ENCODE peak calls at places on chromosomes 13 and 19, in nine cellular contexts. One of them, this sample, is unnamed.

GRCh38 chr13:51193387-51193786 is 28.8 kb upstream of the FAM124A start:
- DNase-seq in Panc1: no peak
- DNase-seq in H1: no peak
- DNase-seq in HL-60: no peak
- DNase-seq in sigmoid colon: no peak
- DNase-seq in vagina: no peak
- DNase-seq in HCT116: no peak
- DNase-seq in GM23338: no peak
- DNase-seq in breast epithelium: no peak
- DNase-seq in this sample: no peak

GRCh38 chr19:48495391-48495790 is 16.2 kb downstream of the LMTK3 start:
- DNase-seq in H1: no peak
- DNase-seq in GM23338: no peak
- DNase-seq in breast epithelium: no peak
- DNase-seq in sigmoid colon: no peak
- DNase-seq in HCT116: no peak
- DNase-seq in HL-60: peak
- DNase-seq in vagina: no peak
- DNase-seq in Panc1: no peak
- DNase-seq in this sample: no peak

GRCh38 chr13:36998624-36999041 is 507 bp downstream of the ALG5 start:
- DNase-seq in GM23338: peak
- DNase-seq in Panc1: no peak
- DNase-seq in vagina: no peak
- DNase-seq in sigmoid colon: no peak
- DNase-seq in HCT116: no peak
- DNase-seq in H1: peak
- DNase-seq in breast epithelium: no peak
- DNase-seq in HL-60: peak
- DNase-seq in this sample: peak

GRCh38 chr13:44974056-44974798 is 15.0 kb downstream of the NUFIP1 start:
- DNase-seq in HL-60: peak
- DNase-seq in vagina: no peak
- DNase-seq in breast epithelium: no peak
- DNase-seq in GM23338: no peak
- DNase-seq in H1: no peak
- DNase-seq in Panc1: no peak
- DNase-seq in HCT116: no peak
- DNase-seq in sigmoid colon: no peak
- DNase-seq in this sample: no peak

GRCh38 chr13:51728972-51729371 is 75.0 kb downstream of the DHRS12 start:
- DNase-seq in GM23338: peak
- DNase-seq in H1: no peak
- DNase-seq in sigmoid colon: no peak
- DNase-seq in breast epithelium: no peak
- DNase-seq in HCT116: no peak
- DNase-seq in vagina: no peak
- DNase-seq in Panc1: no peak
- DNase-seq in HL-60: peak
- DNase-seq in this sample: no peak

GRCh38 chr13:24308488-24309020 is 826 bp upstream of the C1QTNF9 start:
- DNase-seq in vagina: no peak
- DNase-seq in HCT116: no peak
- DNase-seq in H1: no peak
- DNase-seq in sigmoid colon: no peak
- DNase-seq in GM23338: no peak
- DNase-seq in Panc1: no peak
- DNase-seq in HL-60: no peak
- DNase-seq in breast epithelium: no peak
- DNase-seq in this sample: no peak

GRCh38 chr19:7078007-7078406 is 8.5 kb downstream of the ZNF557 start:
- DNase-seq in GM23338: peak
- DNase-seq in breast epithelium: no peak
- DNase-seq in HCT116: no peak
- DNase-seq in Panc1: no peak
- DNase-seq in vagina: no peak
- DNase-seq in HL-60: no peak
- DNase-seq in sigmoid colon: no peak
- DNase-seq in H1: no peak
- DNase-seq in this sample: no peak

GRCh38 chr19:14804755-14805154 is 26.4 kb upstream of the ADGRE2 start:
- DNase-seq in vagina: no peak
- DNase-seq in sigmoid colon: no peak
- DNase-seq in breast epithelium: no peak
- DNase-seq in Panc1: no peak
- DNase-seq in HL-60: no peak
- DNase-seq in H1: no peak
- DNase-seq in GM23338: no peak
- DNase-seq in HCT116: no peak
- DNase-seq in this sample: no peak

GRCh38 chr13:60591348-60591747 is 194.3 kb downstream of the TDRD3 start:
- DNase-seq in GM23338: no peak
- DNase-seq in vagina: no peak
- DNase-seq in HCT116: no peak
- DNase-seq in Panc1: no peak
- DNase-seq in sigmoid colon: no peak
- DNase-seq in H1: no peak
- DNase-seq in breast epithelium: no peak
- DNase-seq in HL-60: peak
- DNase-seq in this sample: no peak

GRCh38 chr19:40704491-40705361 is 12.0 kb downstream of the COQ8B start:
- DNase-seq in vagina: no peak
- DNase-seq in Panc1: no peak
- DNase-seq in GM23338: no peak
- DNase-seq in sigmoid colon: no peak
- DNase-seq in HL-60: no peak
- DNase-seq in H1: no peak
- DNase-seq in breast epithelium: no peak
- DNase-seq in HCT116: no peak
- DNase-seq in this sample: no peak

GRCh38 chr13:34108396-34108795 is 290.4 kb downstream of the RFC3 start:
- DNase-seq in vagina: no peak
- DNase-seq in Panc1: no peak
- DNase-seq in HL-60: no peak
- DNase-seq in sigmoid colon: no peak
- DNase-seq in GM23338: no peak
- DNase-seq in H1: no peak
- DNase-seq in breast epithelium: no peak
- DNase-seq in HCT116: no peak
- DNase-seq in this sample: no peak

GRCh38 chr19:15511671-15512424 is 3.5 kb downstream of the CYP4F22 start:
- DNase-seq in GM23338: no peak
- DNase-seq in H1: no peak
- DNase-seq in breast epithelium: no peak
- DNase-seq in vagina: no peak
- DNase-seq in HL-60: no peak
- DNase-seq in HCT116: no peak
- DNase-seq in sigmoid colon: no peak
- DNase-seq in Panc1: no peak
- DNase-seq in this sample: no peak

GRCh38 chr13:20206836-20207235 is 14.1 kb upstream of the GJB2 start:
- DNase-seq in Panc1: no peak
- DNase-seq in HCT116: no peak
- DNase-seq in HL-60: no peak
- DNase-seq in GM23338: no peak
- DNase-seq in breast epithelium: no peak
- DNase-seq in H1: no peak
- DNase-seq in vagina: no peak
- DNase-seq in sigmoid colon: no peak
- DNase-seq in this sample: no peak

GRCh38 chr13:71912524-71912923 is 45.5 kb upstream of the DACH1 start:
- DNase-seq in H1: no peak
- DNase-seq in HL-60: no peak
- DNase-seq in Panc1: no peak
- DNase-seq in HCT116: no peak
- DNase-seq in GM23338: no peak
- DNase-seq in breast epithelium: no peak
- DNase-seq in vagina: no peak
- DNase-seq in sigmoid colon: no peak
- DNase-seq in this sample: no peak

GRCh38 chr13:21986602-21987001 is 315.7 kb downstream of the FGF9 start:
- DNase-seq in breast epithelium: no peak
- DNase-seq in vagina: no peak
- DNase-seq in GM23338: no peak
- DNase-seq in HCT116: no peak
- DNase-seq in sigmoid colon: peak
- DNase-seq in HL-60: no peak
- DNase-seq in Panc1: no peak
- DNase-seq in H1: no peak
- DNase-seq in this sample: peak

GRCh38 chr19:48489608-48490216 is 20.5 kb downstream of the CYTH2 start:
- DNase-seq in sigmoid colon: peak
- DNase-seq in H1: peak
- DNase-seq in breast epithelium: peak
- DNase-seq in vagina: no peak
- DNase-seq in GM23338: peak
- DNase-seq in Panc1: no peak
- DNase-seq in HL-60: peak
- DNase-seq in HCT116: peak
- DNase-seq in this sample: no peak

GRCh38 chr13:28100149-28101121 is at the start of gene FLT3:
- DNase-seq in Panc1: no peak
- DNase-seq in H1: peak
- DNase-seq in vagina: no peak
- DNase-seq in HCT116: peak
- DNase-seq in HL-60: peak
- DNase-seq in breast epithelium: no peak
- DNase-seq in GM23338: peak
- DNase-seq in sigmoid colon: no peak
- DNase-seq in this sample: no peak

GRCh38 chr13:111216166-111216960 is 101.3 kb downstream of the ARHGEF7 start:
- DNase-seq in H1: peak
- DNase-seq in sigmoid colon: no peak
- DNase-seq in HL-60: peak
- DNase-seq in HCT116: no peak
- DNase-seq in vagina: no peak
- DNase-seq in Panc1: no peak
- DNase-seq in GM23338: peak
- DNase-seq in breast epithelium: no peak
- DNase-seq in this sample: no peak
- TF ChIP-seq CTCF in H1: peak
- TF ChIP-seq CTCF in sigmoid colon: no peak
- TF ChIP-seq CTCF in HL-60: no peak
- TF ChIP-seq CTCF in HCT116: peak
- TF ChIP-seq CTCF in vagina: no peak
- TF ChIP-seq CTCF in Panc1: peak
- TF ChIP-seq CTCF in GM23338: peak
- TF ChIP-seq CTCF in breast epithelium: peak
- TF ChIP-seq CTCF in this sample: no peak

DNA sequence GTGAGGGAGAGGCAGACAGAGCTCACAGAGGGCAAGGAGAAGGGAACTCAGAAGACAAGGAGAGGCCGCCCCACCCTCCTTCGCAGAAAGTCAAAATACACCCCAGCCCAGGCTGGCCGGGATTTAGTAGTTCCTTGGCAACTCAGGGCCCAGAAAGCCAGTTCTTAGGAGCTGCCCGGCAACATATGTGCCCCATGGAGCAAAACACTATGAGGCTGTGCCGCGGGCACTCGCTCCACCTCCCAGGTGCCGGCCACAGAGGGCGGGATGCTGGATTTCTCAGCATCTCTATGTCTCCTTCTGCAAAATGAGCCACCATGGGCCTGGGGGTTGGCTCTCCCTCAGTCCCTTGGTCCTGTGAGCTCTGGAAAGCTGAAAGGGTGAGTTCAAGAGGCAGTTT is 93.8 kb upstream of the CACNA1A start:
- DNase-seq in vagina: no peak
- DNase-seq in breast epithelium: no peak
- DNase-seq in sigmoid colon: no peak
- DNase-seq in Panc1: no peak
- DNase-seq in H1: no peak
- DNase-seq in HCT116: no peak
- DNase-seq in HL-60: no peak
- DNase-seq in GM23338: no peak
- DNase-seq in this sample: no peak
- H3K4me3 ChIP-seq in vagina: no peak
- H3K4me3 ChIP-seq in breast epithelium: no peak
- H3K4me3 ChIP-seq in sigmoid colon: no peak
- H3K4me3 ChIP-seq in Panc1: no peak
- H3K4me3 ChIP-seq in H1: no peak
- H3K4me3 ChIP-seq in HCT116: no peak
- H3K4me3 ChIP-seq in HL-60: no peak
- H3K4me3 ChIP-seq in GM23338: no peak
- H3K4me3 ChIP-seq in this sample: no peak

DNA sequence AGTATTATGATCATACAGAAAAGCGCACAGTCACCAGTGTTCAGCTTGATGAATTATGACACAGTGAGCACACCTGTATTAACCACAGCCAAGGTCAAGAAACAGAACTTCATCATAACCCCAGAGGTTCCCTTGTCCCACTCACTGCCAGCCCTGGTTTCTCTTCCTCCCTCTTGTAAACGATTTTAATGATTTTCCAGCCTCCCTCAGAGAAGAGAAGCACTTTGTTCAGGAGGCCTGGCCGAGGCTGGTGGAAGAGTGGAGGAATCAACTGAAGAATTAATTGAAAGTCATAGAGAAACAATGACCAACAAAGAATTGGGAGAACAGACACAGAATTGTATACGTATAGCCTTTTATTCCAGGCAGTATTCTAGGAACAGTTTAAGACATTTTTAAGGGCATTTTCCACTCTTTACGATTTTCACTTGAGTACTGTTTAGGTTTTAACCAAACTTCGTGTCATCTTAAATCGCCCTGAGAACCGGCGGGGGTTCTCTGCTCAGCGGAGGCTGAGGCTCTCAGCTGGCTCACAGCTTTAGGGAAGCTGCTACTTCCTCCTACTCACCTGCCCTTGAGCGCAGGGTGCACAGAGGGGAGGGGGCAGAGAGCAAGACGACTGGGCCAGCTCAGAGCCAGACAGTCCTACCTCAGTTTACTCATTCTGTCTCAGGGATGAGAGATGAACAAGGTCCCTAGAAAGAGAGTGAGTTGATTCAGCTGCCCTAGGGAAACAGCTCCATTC is 108.6 kb downstream of the AKAP11 start:
- DNase-seq in breast epithelium: no peak
- DNase-seq in GM23338: no peak
- DNase-seq in Panc1: no peak
- DNase-seq in HCT116: no peak
- DNase-seq in H1: no peak
- DNase-seq in vagina: no peak
- DNase-seq in HL-60: peak
- DNase-seq in sigmoid colon: no peak
- DNase-seq in this sample: no peak
- TF ChIP-seq POLR2AphosphoS5 in breast epithelium: no peak
- TF ChIP-seq POLR2AphosphoS5 in GM23338: no peak
- TF ChIP-seq POLR2AphosphoS5 in Panc1: no peak
- TF ChIP-seq POLR2AphosphoS5 in HCT116: no peak
- TF ChIP-seq POLR2AphosphoS5 in H1: no peak
- TF ChIP-seq POLR2AphosphoS5 in vagina: no peak
- TF ChIP-seq POLR2AphosphoS5 in HL-60: no peak
- TF ChIP-seq POLR2AphosphoS5 in sigmoid colon: no peak
- TF ChIP-seq POLR2AphosphoS5 in this sample: no peak

DNA sequence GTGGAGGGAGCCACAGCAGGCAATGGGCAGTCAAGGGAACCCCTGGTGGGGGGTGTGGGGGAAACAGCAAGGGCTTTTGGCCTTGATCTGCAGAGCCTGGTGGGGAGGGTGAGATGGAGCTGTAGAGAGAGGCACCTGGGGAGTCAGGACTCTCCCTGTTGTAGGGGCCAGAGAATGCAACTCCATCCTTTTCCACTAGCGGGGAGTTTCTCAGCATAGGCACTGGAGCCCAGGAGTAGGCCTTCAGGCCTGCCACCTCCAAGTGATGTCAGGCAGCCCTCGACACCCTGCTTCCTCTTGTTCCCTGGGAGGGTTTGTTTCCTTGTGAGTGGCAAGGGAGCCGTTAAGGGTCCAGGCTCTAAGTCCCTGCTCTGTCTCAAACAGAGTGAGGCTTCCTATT is 25.0 kb downstream of the MEGF8 start:
- DNase-seq in vagina: no peak
- DNase-seq in GM23338: no peak
- DNase-seq in HL-60: no peak
- DNase-seq in H1: no peak
- DNase-seq in HCT116: no peak
- DNase-seq in sigmoid colon: no peak
- DNase-seq in breast epithelium: no peak
- DNase-seq in Panc1: no peak
- DNase-seq in this sample: no peak
- TF ChIP-seq CTCF in vagina: no peak
- TF ChIP-seq CTCF in GM23338: no peak
- TF ChIP-seq CTCF in HL-60: no peak
- TF ChIP-seq CTCF in H1: no peak
- TF ChIP-seq CTCF in HCT116: no peak
- TF ChIP-seq CTCF in sigmoid colon: no peak
- TF ChIP-seq CTCF in breast epithelium: no peak
- TF ChIP-seq CTCF in Panc1: no peak
- TF ChIP-seq CTCF in this sample: no peak